ENCODE peak calls at places on chromosomes 11 and 22, in six cellular contexts. U is right lobe of liver, V is cardiac fibroblast, O is OCI-LY7, I is dorsolateral prefrontal cortex, M is RWPE1. K is an unnamed sample.

GRCh38 chr11:1487091-1487850 is 692 bp upstream of the MOB2 start:
- DNase-seq in M (no peak), U (peak), I (peak), V (no peak), O (no peak), K (no peak)

GRCh38 chr11:114036156-114036811 is 23.2 kb upstream of the ZBTB16 start:
- DNase-seq in I (peak), U (peak), V (peak), O (peak), M (peak), K (peak)

GRCh38 chr11:2587976-2588748 is 111.6 kb downstream of the KCNQ1OT1 start:
- DNase-seq in I (no peak), O (no peak), U (no peak), M (no peak), V (no peak), K (no peak)

GRCh38 chr11:91625495-91625894 is 599.1 kb upstream of the FAT3 start:
- DNase-seq in U (no peak), I (no peak), O (no peak), V (no peak), M (no peak), K (no peak)

GRCh38 chr11:106379712-106380111 is 302.2 kb downstream of the AASDHPPT start:
- DNase-seq in U (no peak), V (no peak), M (no peak), O (no peak), I (no peak), K (no peak)

GRCh38 chr22:31081963-31082605 is 966 bp downstream of the SMTN start:
- DNase-seq in U (no peak), O (no peak), I (no peak), V (peak), M (peak), K (no peak)

GRCh38 chr11:65418431-65418680 is 4.2 kb upstream of the NEAT1 start:
- DNase-seq in U (no peak), M (no peak), V (peak), O (no peak), I (no peak), K (no peak)

GRCh38 chr22:19666663-19667593 is 47.4 kb upstream of the SEPTIN5 start:
- DNase-seq in M (no peak), I (no peak), U (no peak), V (peak), O (no peak), K (no peak)

GRCh38 chr11:93757924-93758865 is 16.7 kb downstream of the C11orf54 start:
- DNase-seq in M (no peak), V (no peak), U (no peak), O (no peak), I (no peak), K (no peak)
- TF ChIP-seq CTCF in M (no peak), V (no peak), U (no peak), O (no peak), I (no peak), K (no peak)

DNA sequence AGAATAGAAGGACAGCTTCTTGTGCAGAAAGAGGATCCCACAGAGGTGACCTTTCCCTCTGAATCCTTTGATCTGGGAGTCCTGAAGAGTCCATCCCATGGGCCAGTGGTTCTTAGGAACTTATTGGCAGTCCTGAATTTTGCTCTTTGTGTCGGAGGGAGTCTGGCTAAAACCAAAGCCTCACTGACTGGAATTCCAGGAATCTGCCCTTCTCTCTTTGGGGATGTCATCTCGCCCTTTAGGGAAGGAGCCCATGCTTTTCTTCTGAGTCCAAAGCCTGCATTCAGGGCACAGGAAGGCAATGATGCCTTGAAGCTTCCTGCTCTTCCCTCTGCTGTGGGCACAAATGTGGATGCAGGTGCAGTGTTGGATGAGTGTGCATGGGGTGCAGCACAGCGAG is 45.6 kb downstream of the PKNOX2 start:
- DNase-seq in O (no peak), V (no peak), I (no peak), U (no peak), M (no peak), K (no peak)
- TF ChIP-seq CTCF in O (no peak), V (no peak), I (no peak), U (no peak), M (no peak), K (no peak)

GRCh38 chr11:12236744-12237101 is 126.3 kb downstream of the MICAL2 start:
- DNase-seq in V (no peak), I (no peak), M (no peak), O (no peak), U (no peak), K (no peak)
- TF ChIP-seq CTCF in V (no peak), I (no peak), M (peak), O (peak), U (no peak), K (peak)

GRCh38 chr11:100980156-100980555 is 149.5 kb downstream of the PGR start:
- DNase-seq in I (no peak), O (peak), M (no peak), U (no peak), V (peak), K (no peak)
- TF ChIP-seq CTCF in I (no peak), O (peak), M (no peak), U (peak), V (peak), K (no peak)

DNA sequence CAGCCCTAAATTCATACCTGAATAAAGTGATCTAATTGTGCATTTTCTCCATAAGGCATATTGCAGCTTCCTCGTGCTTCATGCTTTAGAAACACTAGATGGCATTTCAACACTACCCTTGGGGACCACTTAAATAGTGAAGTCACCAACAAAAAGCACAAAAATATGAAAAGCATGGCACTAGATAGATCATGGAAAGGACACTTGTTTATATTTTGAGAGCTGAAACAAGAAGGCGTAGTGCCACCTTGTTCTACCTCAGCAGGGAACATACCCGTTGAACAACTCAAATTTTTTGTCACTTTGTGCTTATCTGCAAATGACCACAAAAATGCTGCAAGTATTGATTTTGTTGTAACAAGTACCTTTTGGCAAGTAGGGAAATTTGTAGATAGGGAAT is 8.6 kb downstream of the TBCEL start:
- DNase-seq in I (no peak), U (no peak), M (no peak), V (peak), O (no peak), K (no peak)
- TF ChIP-seq CTCF in I (no peak), U (peak), M (no peak), V (no peak), O (peak), K (no peak)

DNA sequence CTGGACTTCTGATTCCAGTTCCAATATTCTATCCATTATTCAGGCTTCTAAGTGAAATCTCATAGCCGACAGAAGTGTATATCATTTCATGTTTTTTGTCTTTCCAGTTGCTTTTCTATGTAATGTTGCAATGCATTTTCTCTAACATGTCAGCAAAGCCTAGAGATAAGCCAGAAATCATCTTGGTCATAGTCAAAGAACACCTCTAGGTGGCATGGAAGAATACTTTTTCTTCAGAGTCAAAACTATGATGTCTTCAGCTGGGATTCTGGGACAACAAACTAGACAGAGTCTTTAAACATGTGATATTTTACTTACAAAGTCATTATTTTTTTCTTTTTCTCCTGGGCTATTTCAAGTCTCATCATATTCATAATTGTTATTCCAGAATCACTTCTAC is 4.4 kb downstream of the GAS2 start:
- DNase-seq in U (no peak), O (no peak), V (peak), M (no peak), I (no peak), K (no peak)
- TF ChIP-seq CTCF in U (peak), O (peak), V (peak), M (no peak), I (peak), K (peak)

GRCh38 chr11:26720003-26720402 is 1.9 kb downstream of the SLC5A12 start:
- DNase-seq in O (no peak), M (no peak), I (no peak), U (no peak), V (no peak), K (no peak)

GRCh38 chr11:26717761-26718160 is 4.1 kb downstream of the SLC5A12 start:
- DNase-seq in V (no peak), U (no peak), O (no peak), M (no peak), I (no peak), K (no peak)

GRCh38 chr11:26715133-26715532 is 6.7 kb downstream of the SLC5A12 start:
- DNase-seq in V (no peak), I (no peak), O (no peak), U (no peak), M (no peak), K (no peak)

GRCh38 chr11:26721967-26722366 is at the start of gene SLC5A12:
- DNase-seq in M (no peak), U (no peak), I (no peak), V (no peak), O (no peak), K (no peak)

DNA sequence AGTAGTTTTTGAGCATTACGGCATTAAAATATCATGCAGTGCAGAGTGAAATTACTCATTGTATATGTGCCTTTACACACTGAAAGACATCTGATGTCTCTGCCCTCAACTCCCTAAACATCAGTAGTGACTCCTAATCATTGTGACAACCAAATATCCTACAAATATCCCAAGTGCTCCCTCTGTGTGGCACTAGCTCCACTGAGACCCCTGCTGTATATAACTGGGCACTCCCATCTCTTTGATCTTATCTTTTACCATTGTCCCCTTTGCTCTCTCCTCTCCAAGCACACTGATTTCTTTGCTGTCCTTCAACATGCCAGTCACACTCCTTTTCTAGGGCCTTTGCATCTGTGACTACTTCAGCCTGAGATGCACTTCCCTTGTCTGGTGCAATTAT is 2.6 kb downstream of the SLC5A12 start:
- DNase-seq in V (no peak), O (no peak), U (no peak), I (no peak), M (no peak), K (no peak)
- TF ChIP-seq CTCF in V (no peak), O (no peak), U (no peak), I (no peak), M (no peak), K (no peak)